ENCODE peak calls at places on chromosomes 6 and 20, in five cellular contexts. S, I, C, G and M are unnamed samples.

GRCh38 chr20:41923604-41924003 is 305.4 kb upstream of the CHD6 start:
- DNase-seq in I (no peak), S (no peak), C (no peak), G (no peak), M (no peak)

GRCh38 chr6:162705736-162706135 is 21.8 kb downstream of the PRKN start:
- DNase-seq in C (no peak), S (no peak), G (no peak), I (no peak), M (no peak)

GRCh38 chr20:52379723-52380336 is 188.3 kb upstream of the ZFP64 start:
- DNase-seq in I (peak), G (peak), C (peak), S (no peak), M (peak)

GRCh38 chr6:25359191-25359861 is 80.2 kb downstream of the CARMIL1 start:
- DNase-seq in G (no peak), I (no peak), C (peak), S (peak), M (no peak)

GRCh38 chr6:165117121-165117520 is 192.3 kb downstream of the C6orf118 start:
- DNase-seq in G (no peak), C (peak), S (peak), I (no peak), M (no peak)

GRCh38 chr6:5590187-5590586 is 328.9 kb downstream of the FARS2 start:
- DNase-seq in I (no peak), C (no peak), G (no peak), S (no peak), M (no peak)

GRCh38 chr6:55011034-55011433 is 163.3 kb upstream of the HCRTR2 start:
- DNase-seq in G (no peak), I (no peak), S (no peak), C (no peak), M (no peak)

GRCh38 chr6:127031511-127031910 is 87.0 kb upstream of the RSPO3 start:
- DNase-seq in G (no peak), C (no peak), S (no peak), I (no peak), M (no peak)

GRCh38 chr6:117546674-117547073 is 55.6 kb downstream of the GOPC start:
- DNase-seq in C (no peak), G (no peak), I (no peak), S (no peak), M (no peak)

GRCh38 chr6:12196326-12196936 is 93.7 kb upstream of the EDN1 start:
- DNase-seq in G (no peak), S (peak), C (peak), I (no peak), M (no peak)

GRCh38 chr6:8006208-8006607 is 58.0 kb downstream of the BLOC1S5 start:
- DNase-seq in G (no peak), C (peak), S (peak), I (peak), M (no peak)

GRCh38 chr20:52889225-52889624 is 82.9 kb upstream of the TSHZ2 start:
- DNase-seq in I (no peak), S (peak), C (peak), G (no peak), M (no peak)

GRCh38 chr20:9903048-9903651 is 64.3 kb upstream of the PAK5 start:
- DNase-seq in S (no peak), G (peak), I (no peak), C (peak), M (no peak)

GRCh38 chr20:1894471-1894950 is 696 bp upstream of the SIRPA start:
- DNase-seq in I (peak), G (no peak), S (peak), C (peak), M (no peak)

GRCh38 chr6:168201799-168202198 is 117.8 kb downstream of the DACT2 start:
- DNase-seq in I (no peak), C (no peak), G (no peak), S (no peak), M (no peak)

GRCh38 chr20:51480507-51481270 is 61.8 kb downstream of the NFATC2 start:
- DNase-seq in I (no peak), C (no peak), G (no peak), S (no peak), M (no peak)

GRCh38 chr6:150549577-150550184 is 50.0 kb upstream of the PLEKHG1 start:
- DNase-seq in S (peak), G (no peak), I (no peak), C (no peak), M (peak)

GRCh38 chr6:33279971-33280511 is 3.1 kb downstream of the B3GALT4 start:
- DNase-seq in S (peak), C (peak), G (no peak), I (peak), M (peak)

GRCh38 chr6:75331134-75331533 is 46.5 kb upstream of the TMEM30A start:
- DNase-seq in I (no peak), S (peak), G (no peak), C (peak), M (no peak)

GRCh38 chr6:79188885-79189505 is 45.5 kb downstream of the HMGN3 start:
- DNase-seq in G (no peak), C (peak), S (peak), I (no peak), M (no peak)

GRCh38 chr20:31987744-31988143 is 19.8 kb downstream of the XKR7 start:
- DNase-seq in C (peak), G (no peak), I (no peak), S (no peak), M (no peak)

GRCh38 chr6:85049282-85049681 is 284.9 kb upstream of the TBX18 start:
- DNase-seq in I (no peak), C (no peak), S (no peak), G (no peak), M (no peak)

GRCh38 chr6:104940881-104941693 is 15.8 kb upstream of the LIN28B start:
- DNase-seq in I (peak), G (peak), S (peak), C (peak), M (no peak)
- TF ChIP-seq EZH2 in I (no peak), G (no peak), S (peak), C (no peak), M (no peak)

GRCh38 chr6:27565839-27566779 is 93.2 kb upstream of the ZNF184 start:
- DNase-seq in C (no peak), I (no peak), S (peak), G (peak), M (no peak)
- TF ChIP-seq EZH2 in C (no peak), I (no peak), S (peak), G (no peak), M (no peak)

GRCh38 chr20:57267158-57267821 is 849 bp upstream of the BMP7 start:
- DNase-seq in G (no peak), C (no peak), I (no peak), S (no peak), M (no peak)
- TF ChIP-seq EZH2 in G (peak), C (no peak), I (no peak), S (peak), M (no peak)

GRCh38 chr6:148747145-148747492 is 289 bp downstream of the UST start:
- DNase-seq in C (peak), S (no peak), G (no peak), I (peak), M (peak)

GRCh38 chr6:148749678-148750077 is 2.8 kb downstream of the UST start:
- DNase-seq in S (no peak), G (no peak), C (no peak), I (no peak), M (no peak)

GRCh38 chr6:148745926-148746325 is 904 bp upstream of the UST start:
- DNase-seq in S (peak), C (peak), I (no peak), G (no peak), M (no peak)

GRCh38 chr6:148746363-148747144 is at the start of gene UST:
- DNase-seq in S (peak), C (peak), G (peak), I (peak), M (peak)

DNA sequence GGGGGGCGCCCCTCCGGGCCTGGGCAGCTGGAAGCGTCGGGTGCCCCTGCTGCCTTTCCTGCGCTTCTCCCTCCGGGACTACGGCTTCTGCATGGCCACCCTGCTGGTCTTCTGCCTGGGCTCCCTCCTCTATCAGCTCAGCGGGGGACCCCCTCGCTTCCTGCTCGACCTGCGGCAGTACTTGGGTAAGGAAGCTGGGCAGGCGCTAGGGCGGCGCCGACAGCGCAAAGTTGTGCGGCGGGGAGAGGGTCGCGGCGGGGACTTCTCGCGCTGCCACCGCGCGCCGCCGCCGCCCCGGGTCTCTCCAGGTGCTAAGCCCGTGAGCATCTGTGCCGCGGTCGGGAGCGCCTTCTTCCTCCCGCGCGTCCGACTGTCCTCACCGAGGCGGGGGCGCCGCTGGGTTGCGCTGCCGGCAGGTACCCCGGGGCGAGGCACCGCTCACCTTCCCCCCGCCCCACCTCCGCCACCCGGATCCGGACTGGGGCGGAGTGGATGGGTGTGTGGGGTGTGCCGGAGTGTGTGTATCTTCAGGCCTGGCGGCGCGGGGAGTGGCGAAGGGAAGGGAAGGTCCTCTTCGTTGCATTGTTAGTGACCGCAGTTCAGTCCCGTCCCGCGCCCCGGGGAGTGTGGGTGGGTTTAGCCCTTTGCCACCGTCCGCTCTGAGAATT is 797 bp downstream of the UST start:
- DNase-seq in S (peak), I (no peak), C (peak), G (peak), M (no peak)
- TF ChIP-seq EZH2 in S (no peak), I (no peak), C (no peak), G (no peak), M (no peak)

GRCh38 chr6:1607236-1607556 is 2.5 kb upstream of the FOXC1 start:
- DNase-seq in S (no peak), G (no peak), C (no peak), I (no peak), M (no peak)
- TF ChIP-seq EZH2 in S (no peak), G (no peak), C (no peak), I (no peak), M (no peak)

DNA sequence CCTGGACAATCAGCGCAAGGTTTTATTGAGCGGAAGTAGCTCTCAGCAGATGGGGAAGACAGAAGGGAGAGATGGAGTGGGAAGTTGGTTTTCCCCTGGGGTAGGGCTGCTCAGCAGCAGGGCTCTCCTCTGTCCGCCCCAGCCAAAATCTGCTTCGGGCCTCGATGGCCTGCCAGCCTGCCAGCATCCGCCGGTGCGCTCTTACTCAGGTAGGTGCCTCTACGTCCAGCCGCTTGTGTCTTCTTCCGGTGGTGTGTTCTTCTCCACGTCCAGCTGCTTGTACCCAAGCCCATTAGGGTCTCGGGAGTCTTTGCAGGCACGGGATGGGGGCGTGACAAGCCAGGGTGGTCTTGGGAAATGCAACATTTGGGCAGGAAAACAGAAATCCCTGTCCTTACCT is 1340.0 kb upstream of the MAP3K7 start:
- DNase-seq in C (no peak), S (no peak), I (no peak), G (no peak), M (no peak)
- TF ChIP-seq EZH2 in C (no peak), S (no peak), I (no peak), G (no peak), M (no peak)

GRCh38 chr6:169968541-169969270 is 217.3 kb downstream of the ERMARD start:
- DNase-seq in G (no peak), C (no peak), S (no peak), I (no peak), M (no peak)
- TF ChIP-seq EZH2 in G (no peak), C (no peak), S (no peak), I (no peak), M (no peak)